ENCODE peak calls at places on chromosome 7, in ten cellular contexts. One of them, this sample, is unnamed.

GRCh38 chr7:2181077-2181854 is 51.5 kb downstream of the MAD1L1 start:
- DNase-seq in amniotic epithelial cell: no peak
- DNase-seq in uterus: no peak
- DNase-seq in NCI-H345: no peak
- DNase-seq in stimulated activated CD4-positive, alpha-beta T cell treated with anti-CD3 and anti-CD28 coated beads, Interleukin-1b, Interleukin-23, amount 100 ng/mL, for 48 hours: no peak
- DNase-seq in adrenal gland: no peak
- DNase-seq in astrocyte of the cerebellum: no peak
- DNase-seq in DMS153: no peak
- DNase-seq in HTR-8/SVneo: no peak
- DNase-seq in cardiac septum: no peak
- DNase-seq in this sample: no peak

GRCh38 chr7:23490357-23491131 is 20.3 kb upstream of the IGF2BP3 start:
- DNase-seq in astrocyte of the cerebellum: no peak
- DNase-seq in stimulated activated CD4-positive, alpha-beta T cell treated with anti-CD3 and anti-CD28 coated beads, Interleukin-1b, Interleukin-23, amount 100 ng/mL, for 48 hours: peak
- DNase-seq in amniotic epithelial cell: peak
- DNase-seq in DMS153: peak
- DNase-seq in NCI-H345: peak
- DNase-seq in adrenal gland: peak
- DNase-seq in cardiac septum: no peak
- DNase-seq in HTR-8/SVneo: no peak
- DNase-seq in uterus: peak
- DNase-seq in this sample: peak

GRCh38 chr7:130990178-130990832 is 256.3 kb upstream of the KLF14 start:
- DNase-seq in astrocyte of the cerebellum: no peak
- DNase-seq in adrenal gland: no peak
- DNase-seq in uterus: no peak
- DNase-seq in cardiac septum: no peak
- DNase-seq in amniotic epithelial cell: no peak
- DNase-seq in HTR-8/SVneo: no peak
- DNase-seq in NCI-H345: no peak
- DNase-seq in stimulated activated CD4-positive, alpha-beta T cell treated with anti-CD3 and anti-CD28 coated beads, Interleukin-1b, Interleukin-23, amount 100 ng/mL, for 48 hours: no peak
- DNase-seq in DMS153: no peak
- DNase-seq in this sample: no peak

GRCh38 chr7:93890041-93890463 is 501 bp downstream of the TFPI2 start:
- DNase-seq in NCI-H345: no peak
- DNase-seq in stimulated activated CD4-positive, alpha-beta T cell treated with anti-CD3 and anti-CD28 coated beads, Interleukin-1b, Interleukin-23, amount 100 ng/mL, for 48 hours: no peak
- DNase-seq in HTR-8/SVneo: no peak
- DNase-seq in cardiac septum: no peak
- DNase-seq in DMS153: no peak
- DNase-seq in uterus: peak
- DNase-seq in adrenal gland: no peak
- DNase-seq in astrocyte of the cerebellum: no peak
- DNase-seq in amniotic epithelial cell: peak
- DNase-seq in this sample: no peak

GRCh38 chr7:137890449-137890916 is 43.7 kb upstream of the DGKI start:
- DNase-seq in DMS153: no peak
- DNase-seq in adrenal gland: no peak
- DNase-seq in NCI-H345: no peak
- DNase-seq in uterus: no peak
- DNase-seq in stimulated activated CD4-positive, alpha-beta T cell treated with anti-CD3 and anti-CD28 coated beads, Interleukin-1b, Interleukin-23, amount 100 ng/mL, for 48 hours: peak
- DNase-seq in cardiac septum: no peak
- DNase-seq in astrocyte of the cerebellum: no peak
- DNase-seq in amniotic epithelial cell: no peak
- DNase-seq in HTR-8/SVneo: no peak
- DNase-seq in this sample: peak

GRCh38 chr7:129262333-129262732 is 37.5 kb downstream of the AHCYL2 start:
- DNase-seq in astrocyte of the cerebellum: peak
- DNase-seq in stimulated activated CD4-positive, alpha-beta T cell treated with anti-CD3 and anti-CD28 coated beads, Interleukin-1b, Interleukin-23, amount 100 ng/mL, for 48 hours: no peak
- DNase-seq in HTR-8/SVneo: no peak
- DNase-seq in adrenal gland: no peak
- DNase-seq in amniotic epithelial cell: peak
- DNase-seq in cardiac septum: no peak
- DNase-seq in DMS153: no peak
- DNase-seq in NCI-H345: no peak
- DNase-seq in uterus: no peak
- DNase-seq in this sample: no peak

GRCh38 chr7:85630904-85631582 is 444.2 kb upstream of the SEMA3D start:
- DNase-seq in DMS153: peak
- DNase-seq in amniotic epithelial cell: no peak
- DNase-seq in cardiac septum: no peak
- DNase-seq in HTR-8/SVneo: no peak
- DNase-seq in uterus: no peak
- DNase-seq in NCI-H345: no peak
- DNase-seq in adrenal gland: no peak
- DNase-seq in stimulated activated CD4-positive, alpha-beta T cell treated with anti-CD3 and anti-CD28 coated beads, Interleukin-1b, Interleukin-23, amount 100 ng/mL, for 48 hours: no peak
- DNase-seq in astrocyte of the cerebellum: no peak
- DNase-seq in this sample: no peak

GRCh38 chr7:132511921-132512320 is 64.3 kb downstream of the PLXNA4 start:
- DNase-seq in cardiac septum: no peak
- DNase-seq in NCI-H345: no peak
- DNase-seq in stimulated activated CD4-positive, alpha-beta T cell treated with anti-CD3 and anti-CD28 coated beads, Interleukin-1b, Interleukin-23, amount 100 ng/mL, for 48 hours: no peak
- DNase-seq in amniotic epithelial cell: no peak
- DNase-seq in astrocyte of the cerebellum: no peak
- DNase-seq in HTR-8/SVneo: no peak
- DNase-seq in uterus: no peak
- DNase-seq in DMS153: no peak
- DNase-seq in adrenal gland: no peak
- DNase-seq in this sample: no peak

GRCh38 chr7:149093228-149093627 is 2.7 kb upstream of the ZNF786 start:
- DNase-seq in NCI-H345: no peak
- DNase-seq in DMS153: no peak
- DNase-seq in cardiac septum: no peak
- DNase-seq in HTR-8/SVneo: no peak
- DNase-seq in uterus: no peak
- DNase-seq in amniotic epithelial cell: peak
- DNase-seq in stimulated activated CD4-positive, alpha-beta T cell treated with anti-CD3 and anti-CD28 coated beads, Interleukin-1b, Interleukin-23, amount 100 ng/mL, for 48 hours: no peak
- DNase-seq in adrenal gland: no peak
- DNase-seq in astrocyte of the cerebellum: no peak
- DNase-seq in this sample: no peak

GRCh38 chr7:155965010-155965409 is 152.7 kb upstream of the SHH start:
- DNase-seq in adrenal gland: no peak
- DNase-seq in amniotic epithelial cell: no peak
- DNase-seq in HTR-8/SVneo: no peak
- DNase-seq in stimulated activated CD4-positive, alpha-beta T cell treated with anti-CD3 and anti-CD28 coated beads, Interleukin-1b, Interleukin-23, amount 100 ng/mL, for 48 hours: peak
- DNase-seq in astrocyte of the cerebellum: no peak
- DNase-seq in NCI-H345: no peak
- DNase-seq in cardiac septum: peak
- DNase-seq in DMS153: no peak
- DNase-seq in uterus: no peak
- DNase-seq in this sample: no peak

GRCh38 chr7:157271991-157272324 is 64.8 kb upstream of the DNAJB6 start:
- DNase-seq in NCI-H345: no peak
- DNase-seq in amniotic epithelial cell: peak
- DNase-seq in astrocyte of the cerebellum: peak
- DNase-seq in DMS153: peak
- DNase-seq in HTR-8/SVneo: no peak
- DNase-seq in uterus: peak
- DNase-seq in stimulated activated CD4-positive, alpha-beta T cell treated with anti-CD3 and anti-CD28 coated beads, Interleukin-1b, Interleukin-23, amount 100 ng/mL, for 48 hours: no peak
- DNase-seq in adrenal gland: peak
- DNase-seq in cardiac septum: no peak
- DNase-seq in this sample: peak

GRCh38 chr7:142300689-142301088 is 42.8 kb upstream of the PRSS58 start:
- DNase-seq in NCI-H345: no peak
- DNase-seq in cardiac septum: no peak
- DNase-seq in DMS153: no peak
- DNase-seq in astrocyte of the cerebellum: no peak
- DNase-seq in stimulated activated CD4-positive, alpha-beta T cell treated with anti-CD3 and anti-CD28 coated beads, Interleukin-1b, Interleukin-23, amount 100 ng/mL, for 48 hours: peak
- DNase-seq in uterus: no peak
- DNase-seq in adrenal gland: no peak
- DNase-seq in HTR-8/SVneo: no peak
- DNase-seq in amniotic epithelial cell: no peak
- DNase-seq in this sample: no peak

GRCh38 chr7:96303105-96303685 is 18.7 kb downstream of the SLC25A13 start:
- DNase-seq in amniotic epithelial cell: peak
- DNase-seq in adrenal gland: no peak
- DNase-seq in HTR-8/SVneo: no peak
- DNase-seq in stimulated activated CD4-positive, alpha-beta T cell treated with anti-CD3 and anti-CD28 coated beads, Interleukin-1b, Interleukin-23, amount 100 ng/mL, for 48 hours: no peak
- DNase-seq in DMS153: peak
- DNase-seq in uterus: no peak
- DNase-seq in NCI-H345: no peak
- DNase-seq in astrocyte of the cerebellum: no peak
- DNase-seq in cardiac septum: no peak
- DNase-seq in this sample: no peak

GRCh38 chr7:1667566-1668485 is 2.3 kb upstream of the ELFN1 start:
- DNase-seq in uterus: no peak
- DNase-seq in astrocyte of the cerebellum: no peak
- DNase-seq in adrenal gland: no peak
- DNase-seq in amniotic epithelial cell: no peak
- DNase-seq in NCI-H345: no peak
- DNase-seq in stimulated activated CD4-positive, alpha-beta T cell treated with anti-CD3 and anti-CD28 coated beads, Interleukin-1b, Interleukin-23, amount 100 ng/mL, for 48 hours: no peak
- DNase-seq in cardiac septum: peak
- DNase-seq in HTR-8/SVneo: no peak
- DNase-seq in DMS153: no peak
- DNase-seq in this sample: peak

GRCh38 chr7:122532406-122533269 is 166.3 kb downstream of the RNF133 start:
- DNase-seq in amniotic epithelial cell: no peak
- DNase-seq in uterus: no peak
- DNase-seq in cardiac septum: no peak
- DNase-seq in DMS153: no peak
- DNase-seq in stimulated activated CD4-positive, alpha-beta T cell treated with anti-CD3 and anti-CD28 coated beads, Interleukin-1b, Interleukin-23, amount 100 ng/mL, for 48 hours: no peak
- DNase-seq in HTR-8/SVneo: no peak
- DNase-seq in adrenal gland: no peak
- DNase-seq in astrocyte of the cerebellum: no peak
- DNase-seq in NCI-H345: no peak
- DNase-seq in this sample: no peak

GRCh38 chr7:43569424-43569823 is 13.5 kb upstream of the STK17A start:
- DNase-seq in astrocyte of the cerebellum: no peak
- DNase-seq in HTR-8/SVneo: peak
- DNase-seq in uterus: no peak
- DNase-seq in amniotic epithelial cell: peak
- DNase-seq in DMS153: no peak
- DNase-seq in stimulated activated CD4-positive, alpha-beta T cell treated with anti-CD3 and anti-CD28 coated beads, Interleukin-1b, Interleukin-23, amount 100 ng/mL, for 48 hours: no peak
- DNase-seq in cardiac septum: no peak
- DNase-seq in NCI-H345: no peak
- DNase-seq in adrenal gland: no peak
- DNase-seq in this sample: no peak

GRCh38 chr7:79137942-79138341 is 315.5 kb downstream of the MAGI2 start:
- DNase-seq in adrenal gland: no peak
- DNase-seq in DMS153: no peak
- DNase-seq in uterus: no peak
- DNase-seq in HTR-8/SVneo: peak
- DNase-seq in cardiac septum: no peak
- DNase-seq in amniotic epithelial cell: peak
- DNase-seq in stimulated activated CD4-positive, alpha-beta T cell treated with anti-CD3 and anti-CD28 coated beads, Interleukin-1b, Interleukin-23, amount 100 ng/mL, for 48 hours: no peak
- DNase-seq in NCI-H345: no peak
- DNase-seq in astrocyte of the cerebellum: peak
- DNase-seq in this sample: no peak

GRCh38 chr7:139595806-139596205 is 72.3 kb downstream of the CLEC2L start:
- DNase-seq in cardiac septum: no peak
- DNase-seq in DMS153: no peak
- DNase-seq in NCI-H345: no peak
- DNase-seq in amniotic epithelial cell: no peak
- DNase-seq in stimulated activated CD4-positive, alpha-beta T cell treated with anti-CD3 and anti-CD28 coated beads, Interleukin-1b, Interleukin-23, amount 100 ng/mL, for 48 hours: no peak
- DNase-seq in uterus: no peak
- DNase-seq in adrenal gland: no peak
- DNase-seq in HTR-8/SVneo: no peak
- DNase-seq in astrocyte of the cerebellum: no peak
- DNase-seq in this sample: no peak